ENCODE peak calls at places on chromosomes 11 and 22, in seven cellular contexts. E is stimulated activated CD4-positive, alpha-beta T cell treated with anti-CD3 and anti-CD28 coated beads, Interleukin-15, amount 100 ng/mL, for 48 hours; Z is upper lobe of right lung; I is WTC11; Y is RWPE1; K is stimulated activated CD8-positive, alpha-beta memory T cell treated with anti-CD3 and anti-CD28 coated beads, Interleukin-2, amount 100 ng/mL, for 1 hour; Q is neuronal stem cell. R is an unnamed sample.

GRCh38 chr22:50498322-50498861 is 9.1 kb downstream of the LMF2 start:
- DNase-seq in E (peak), Z (no peak), I (peak), Y (no peak), K (peak), Q (peak), R (peak)

GRCh38 chr11:132523929-132524328 is 1008.4 kb downstream of the OPCML start:
- DNase-seq in E (no peak), Z (no peak), I (no peak), Y (no peak), K (no peak), Q (no peak), R (no peak)

GRCh38 chr22:22248878-22249277 is 4.3 kb downstream of the VPREB1 start:
- DNase-seq in E (no peak), Z (no peak), I (no peak), Y (no peak), K (no peak), Q (no peak), R (no peak)

GRCh38 chr11:65424200-65425104 is 1.9 kb downstream of the NEAT1 start:
- DNase-seq in E (no peak), Z (peak), I (no peak), Y (no peak), K (peak), Q (no peak), R (no peak)

GRCh38 chr11:100584201-100584600 is 102.9 kb upstream of the ARHGAP42 start:
- DNase-seq in E (no peak), Z (no peak), I (no peak), Y (no peak), K (no peak), Q (no peak), R (no peak)

GRCh38 chr11:95922099-95922498 is 1.8 kb downstream of the MTMR2 start:
- DNase-seq in E (no peak), Z (no peak), I (no peak), Y (no peak), K (no peak), Q (no peak), R (no peak)

GRCh38 chr11:412641-413119 is 2.1 kb downstream of the SIGIRR start:
- DNase-seq in E (no peak), Z (no peak), I (no peak), Y (no peak), K (no peak), Q (no peak), R (no peak)

GRCh38 chr11:112241486-112241885 is 15.3 kb downstream of the PTS start:
- DNase-seq in E (no peak), Z (no peak), I (no peak), Y (no peak), K (no peak), Q (no peak), R (no peak)

GRCh38 chr11:112163875-112164521 is at the start of gene IL18:
- DNase-seq in E (no peak), Z (peak), I (peak), Y (peak), K (no peak), Q (no peak), R (no peak)

GRCh38 chr11:65791719-65792213 is 4.9 kb downstream of the OVOL1 start:
- DNase-seq in E (peak), Z (peak), I (no peak), Y (no peak), K (no peak), Q (no peak), R (no peak)

GRCh38 chr22:46057762-46058420 is 80.9 kb upstream of the WNT7B start:
- DNase-seq in E (no peak), Z (peak), I (peak), Y (no peak), K (no peak), Q (no peak), R (no peak)

GRCh38 chr11:134905513-134905912 is 493.5 kb upstream of the B3GAT1 start:
- DNase-seq in E (no peak), Z (no peak), I (no peak), Y (no peak), K (no peak), Q (no peak), R (no peak)

GRCh38 chr22:31305194-31305593 is 12.9 kb upstream of the PIK3IP1 start:
- DNase-seq in E (no peak), Z (no peak), I (no peak), Y (no peak), K (no peak), Q (no peak), R (no peak)

R was measured in activated T-helper 1 cell treated with anti-CD3 and anti-CD28 coated beads, Interleukin-2, amount 50 U/mL, for 16 hours.